ENCODE peak calls at places on chromosomes 1 and 21, in seven cellular contexts. L is NCI-H524; F is stimulated activated CD8-positive, alpha-beta memory T cell treated with anti-CD3 and anti-CD28 coated beads, Interleukin-15, amount 100 ng/mL, for 4 hours; G is left ventricle myocardium inferior; W is activated CD4-positive, alpha-beta T cell treated with anti-CD3 and anti-CD28 coated beads, Interleukin-2, amount 10 ng/mL, durations not matched to agents 7 days and 5 days; R is nucleus accumbens; B is HFF-Myc. J is an unnamed sample.

GRCh38 chr1:206420471-206420870 is 49.8 kb upstream of the IKBKE start:
- DNase-seq in L (no peak), F (no peak), G (no peak), W (no peak), R (no peak), B (no peak), J (no peak)

GRCh38 chr1:93576346-93576745 is 105.3 kb downstream of the BCAR3 start:
- DNase-seq in L (peak), F (no peak), G (peak), W (no peak), R (no peak), B (peak), J (no peak)

GRCh38 chr1:215002471-215002870 is 80.1 kb upstream of the KCNK2 start:
- DNase-seq in L (no peak), F (no peak), G (no peak), W (no peak), R (no peak), B (peak), J (no peak)

GRCh38 chr1:105891308-105891707 is 1165.2 kb upstream of the PRMT6 start:
- DNase-seq in L (no peak), F (no peak), G (no peak), W (no peak), R (no peak), B (no peak), J (no peak)

GRCh38 chr1:32948905-32949304 is 15.7 kb downstream of the RNF19B start:
- DNase-seq in L (no peak), F (no peak), G (no peak), W (no peak), R (no peak), B (no peak), J (no peak)

GRCh38 chr1:174068000-174068399 is 45.8 kb upstream of the RC3H1 start:
- DNase-seq in L (no peak), F (no peak), G (no peak), W (no peak), R (no peak), B (peak), J (peak)

GRCh38 chr1:107532318-107532717 is 391.5 kb downstream of the NTNG1 start:
- DNase-seq in L (peak), F (no peak), G (no peak), W (no peak), R (no peak), B (no peak), J (no peak)

GRCh38 chr1:87155180-87155579 is 173.5 kb upstream of the LMO4 start:
- DNase-seq in L (no peak), F (no peak), G (no peak), W (no peak), R (no peak), B (no peak), J (no peak)

GRCh38 chr1:195733826-195734225 is 874.4 kb downstream of the KCNT2 start:
- DNase-seq in L (peak), F (no peak), G (no peak), W (no peak), R (no peak), B (peak), J (no peak)

GRCh38 chr1:167710836-167711235 is 10.9 kb upstream of the MPZL1 start:
- DNase-seq in L (no peak), F (no peak), G (no peak), W (no peak), R (no peak), B (no peak), J (no peak)

GRCh38 chr1:198681831-198682756 is 43.3 kb downstream of the PTPRC start:
- DNase-seq in L (peak), F (peak), G (no peak), W (peak), R (no peak), B (peak), J (peak)

GRCh38 chr1:158146739-158147138 is 34.0 kb upstream of the CD1D start:
- DNase-seq in L (no peak), F (no peak), G (no peak), W (no peak), R (no peak), B (peak), J (no peak)

GRCh38 chr1:43250351-43250761 is 19.4 kb upstream of the TMEM125 start:
- DNase-seq in L (no peak), F (no peak), G (no peak), W (no peak), R (no peak), B (no peak), J (no peak)

GRCh38 chr1:65896721-65897120 is 104.0 kb downstream of the PDE4B start:
- DNase-seq in L (no peak), F (no peak), G (no peak), W (no peak), R (no peak), B (no peak), J (no peak)

GRCh38 chr1:160675641-160676410 is 29.0 kb upstream of the SLAMF1 start:
- DNase-seq in L (peak), F (peak), G (peak), W (peak), R (no peak), B (peak), J (peak)

GRCh38 chr21:46006547-46007497 is 25.3 kb downstream of the COL6A1 start:
- DNase-seq in L (no peak), F (no peak), G (no peak), W (no peak), R (no peak), B (no peak), J (no peak)

GRCh38 chr21:20031807-20032206 is 966.4 kb upstream of the NCAM2 start:
- DNase-seq in L (no peak), F (no peak), G (no peak), W (no peak), R (no peak), B (no peak), J (no peak)

GRCh38 chr1:30790850-30791778 is 33.5 kb upstream of the LAPTM5 start:
- DNase-seq in L (no peak), F (no peak), G (no peak), W (peak), R (no peak), B (no peak), J (peak)

GRCh38 chr1:232837085-232837484 is 31.9 kb downstream of the MAP10 start:
- DNase-seq in L (no peak), F (no peak), G (no peak), W (no peak), R (no peak), B (no peak), J (no peak)

GRCh38 chr21:42314616-42315295 is 453 bp downstream of the TFF3 start:
- DNase-seq in L (no peak), F (no peak), G (no peak), W (no peak), R (no peak), B (no peak), J (no peak)

GRCh38 chr1:21255284-21255942 is 34.9 kb downstream of the ECE1 start:
- DNase-seq in L (peak), F (peak), G (peak), W (peak), R (peak), B (peak), J (peak)

GRCh38 chr1:77220687-77221463 is 1.6 kb upstream of the PIGK start:
- DNase-seq in L (no peak), F (no peak), G (no peak), W (no peak), R (no peak), B (no peak), J (no peak)

GRCh38 chr21:34078915-34079314 is 5.5 kb downstream of the MRPS6 start:
- DNase-seq in L (no peak), F (no peak), G (no peak), W (peak), R (no peak), B (no peak), J (peak)